ENCODE peak calls at places on chromosomes 3 and 15, in five cellular contexts. Y is pancreas; T is cardiac fibroblast; U is CD8-positive, alpha-beta memory T cell; L is H7. J is an unnamed sample.
A peak's percentile ranks its signal among the peaks of the same experiment; 100 is the strongest.

GRCh38 chr3:129305592-129306091 is 27.0 kb downstream of the HMCES start:
- DNase-seq in T (peak; percentile 94), L (peak; percentile 98), Y (peak; percentile 88), U (no peak), J (peak; percentile 81)

GRCh38 chr15:85764649-85765277 is 30.0 kb downstream of the KLHL25 start:
- DNase-seq in T (peak; percentile 46), L (peak; percentile 51), U (no peak), Y (no peak), J (no peak)

GRCh38 chr3:136657526-136657925 is 94.7 kb downstream of the STAG1 start:
- DNase-seq in T (no peak), L (no peak), U (no peak), Y (no peak), J (no peak)

GRCh38 chr3:8768364-8769087 is 887 bp downstream of the OXTR start:
- DNase-seq in U (no peak), L (peak; percentile 73), Y (no peak), T (no peak), J (no peak)

GRCh38 chr3:59424268-59425010 is 374.6 kb upstream of the CFAP20DC start:
- DNase-seq in T (peak; percentile 64), L (no peak), Y (no peak), U (peak; percentile 37), J (no peak)

GRCh38 chr3:49217688-49218470 is 46.5 kb downstream of the KLHDC8B start:
- DNase-seq in Y (peak; percentile 38), L (no peak), T (peak; percentile 51), U (no peak), J (peak; percentile 51)

GRCh38 chr15:37882640-37883039 is 51.8 kb upstream of the TMCO5A start:
- DNase-seq in L (no peak), T (no peak), Y (no peak), U (no peak), J (no peak)

GRCh38 chr3:58462829-58463180 is 29.1 kb upstream of the KCTD6 start:
- DNase-seq in L (peak; percentile 71), Y (no peak), U (no peak), T (no peak), J (no peak)

GRCh38 chr15:68210821-68211655 is 5.9 kb upstream of the CALML4 start:
- DNase-seq in L (peak; percentile 96), Y (peak; percentile 70), U (peak; percentile 34), T (peak; percentile 61), J (peak; percentile 63)

GRCh38 chr3:122784436-122784835 is 9.2 kb downstream of the HSPBAP1 start:
- DNase-seq in L (no peak), U (no peak), T (peak; percentile 52), Y (no peak), J (no peak)

GRCh38 chr3:1908651-1909445 is 189.8 kb upstream of the CNTN4 start:
- DNase-seq in L (no peak), T (no peak), U (no peak), Y (no peak), J (no peak)

GRCh38 chr3:70990723-70991122 is 592.8 kb downstream of the FOXP1 start:
- DNase-seq in Y (no peak), L (no peak), T (no peak), U (no peak), J (no peak)

GRCh38 chr3:70990190-70990589 is 593.3 kb downstream of the FOXP1 start:
- DNase-seq in U (peak; percentile 27), T (no peak), L (no peak), Y (no peak), J (no peak)

GRCh38 chr3:70988111-70988510 is 595.4 kb downstream of the FOXP1 start:
- DNase-seq in Y (no peak), T (no peak), L (no peak), U (no peak), J (no peak)

GRCh38 chr3:70992131-70992530 is 591.4 kb downstream of the FOXP1 start:
- DNase-seq in U (no peak), L (no peak), T (no peak), Y (no peak), J (no peak)

DNA sequence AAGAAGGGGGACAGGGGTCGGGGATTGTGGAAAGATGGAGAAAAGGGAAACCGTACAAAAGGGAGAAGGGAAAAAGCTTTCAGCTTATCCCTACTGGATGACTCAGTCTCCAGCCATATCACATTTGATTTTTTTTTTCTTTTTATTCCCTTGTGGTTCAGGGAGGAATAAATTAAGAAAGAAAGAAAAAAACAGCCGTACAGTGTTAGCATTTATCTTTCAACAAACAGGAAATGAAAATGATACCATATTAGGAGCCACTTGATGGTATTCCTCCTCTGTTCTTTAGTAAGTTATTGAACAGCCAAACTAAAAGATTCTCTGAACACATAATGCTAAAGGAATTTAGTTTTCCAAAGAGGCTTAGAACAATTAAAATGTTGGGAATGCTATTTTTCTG is 594.4 kb downstream of the FOXP1 start:
- DNase-seq in T (peak; percentile 86), Y (no peak), U (no peak), L (no peak), J (no peak)
- H3K4me3 ChIP-seq in T (no peak overlapping the region), Y (no peak overlapping the region), U (no peak overlapping the region), L (no peak overlapping the region), J (no peak overlapping the region)

DNA sequence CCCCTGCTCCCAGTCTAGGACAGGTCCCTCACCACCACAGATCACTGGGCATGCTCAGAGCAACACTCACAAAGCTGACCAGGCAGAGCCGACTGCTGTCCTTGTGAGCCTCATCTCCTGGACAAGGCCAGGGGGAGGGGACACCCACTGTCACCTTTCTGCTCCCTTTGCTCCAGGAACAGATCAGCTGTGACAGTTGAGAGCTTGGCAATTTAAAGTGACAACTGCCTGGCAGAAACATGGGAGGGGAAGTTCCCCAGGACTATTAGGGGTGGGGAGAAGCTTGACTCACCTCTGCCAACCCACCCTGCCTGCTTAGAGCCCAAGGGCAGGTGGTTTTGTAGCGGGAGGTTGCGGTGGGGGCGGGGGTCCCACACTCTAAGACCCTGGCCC is 80.6 kb downstream of the IQSEC1 start:
- DNase-seq in L (no peak), Y (no peak), U (no peak), T (no peak), J (peak; percentile 66)
- H3K4me3 ChIP-seq in L (no peak overlapping the region), Y (peak overlapping the region; percentile 86), U (no peak overlapping the region), T (no peak overlapping the region), J (peak overlapping the region; percentile 92)

DNA sequence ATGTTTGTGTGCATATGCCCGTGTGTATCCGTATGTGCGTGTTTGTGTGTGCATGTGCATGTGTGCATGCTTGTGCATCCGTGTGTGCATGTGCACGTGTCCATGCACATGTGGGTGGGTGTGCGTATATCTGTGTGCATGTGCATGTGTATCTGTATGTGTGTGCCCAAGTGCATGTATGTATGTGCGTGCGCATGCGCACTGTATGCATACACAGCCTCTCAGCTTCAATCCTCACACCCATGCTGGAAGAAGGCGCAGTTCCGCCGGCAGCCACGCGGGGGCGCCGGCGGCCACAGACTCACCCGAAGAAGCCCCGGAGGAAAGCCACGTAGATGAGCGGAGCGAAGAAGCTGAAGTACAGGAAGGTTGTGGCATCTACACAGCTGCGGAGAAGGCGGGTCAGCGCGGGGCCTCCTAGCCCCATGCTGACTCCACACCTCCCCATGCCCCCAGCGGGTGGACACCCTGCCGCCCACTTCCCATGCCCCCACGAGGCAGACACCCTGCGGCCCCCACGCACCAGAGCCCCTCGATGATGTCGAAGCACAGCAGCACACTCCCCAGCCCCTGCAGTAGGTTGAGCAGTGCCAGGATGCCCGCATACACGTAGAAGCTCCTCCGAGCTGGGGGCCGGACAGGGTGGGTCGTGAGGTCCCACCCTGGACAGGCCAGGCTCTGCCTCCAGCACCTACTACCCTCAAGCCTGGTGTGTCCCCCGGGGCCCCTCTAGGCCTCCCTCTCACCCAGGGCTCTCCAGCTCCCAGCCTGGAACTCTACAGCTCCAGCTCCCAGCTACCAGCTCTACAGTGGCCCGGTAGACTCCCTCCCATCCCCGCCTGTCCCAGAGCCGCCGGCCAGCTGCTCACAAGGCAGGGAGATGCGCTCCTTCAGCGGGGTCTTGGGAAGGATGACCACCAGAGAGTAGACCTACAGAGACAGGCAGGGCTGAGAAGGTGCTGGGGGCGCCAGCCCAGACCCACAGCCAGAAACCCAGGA is 15.4 kb downstream of the TPRA1 start:
- DNase-seq in U (peak; percentile 78), T (peak; percentile 94), Y (peak; percentile 83), L (peak; percentile 98), J (peak; percentile 79)
- H3K4me3 ChIP-seq in U (no peak overlapping the region), T (no peak overlapping the region), Y (no peak overlapping the region), L (no peak overlapping the region), J (no peak overlapping the region)

DNA sequence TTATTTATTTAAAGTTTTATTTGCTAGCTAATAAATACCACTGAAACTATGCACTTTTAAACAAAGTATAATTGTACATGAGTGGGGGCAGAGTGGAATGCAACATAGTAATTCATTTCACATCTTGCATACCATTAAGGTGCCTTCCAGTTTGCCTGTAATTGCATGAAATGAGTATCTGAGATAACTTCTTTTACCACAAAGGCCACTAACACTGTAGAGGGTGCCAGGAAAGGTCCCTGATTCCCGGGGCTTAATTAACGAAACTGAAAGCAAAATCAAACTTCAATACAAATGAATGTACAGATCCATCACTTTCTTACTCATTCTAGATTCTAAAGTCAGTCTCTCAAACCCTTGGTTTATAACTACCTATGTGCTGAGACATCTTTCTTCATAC is 2.1 kb downstream of the CD47 start:
- DNase-seq in U (peak; percentile 37), Y (no peak), T (no peak), L (no peak), J (no peak)
- H3K4me3 ChIP-seq in U (peak overlapping the region; percentile 76), Y (no peak overlapping the region), T (peak overlapping the region; percentile 79), L (no peak overlapping the region), J (peak overlapping the region; percentile 95)

GRCh38 chr15:31483053-31483923 is 156.7 kb downstream of the KLF13 start:
- DNase-seq in L (peak; percentile 84), U (peak; percentile 65), Y (no peak), T (peak; percentile 12), J (no peak)

GRCh38 chr15:31483924-31484368 is 157.3 kb downstream of the KLF13 start:
- DNase-seq in T (no peak), U (peak; percentile 53), Y (no peak), L (peak; percentile 82), J (no peak)

GRCh38 chr15:31480356-31481058 is 153.9 kb downstream of the KLF13 start:
- DNase-seq in T (no peak), L (no peak), U (no peak), Y (no peak), J (no peak)

GRCh38 chr15:31481157-31481556 is 154.5 kb downstream of the KLF13 start:
- DNase-seq in U (no peak), T (no peak), Y (no peak), L (no peak), J (no peak)

GRCh38 chr15:31482122-31482922 is 155.7 kb downstream of the KLF13 start:
- DNase-seq in U (no peak), T (no peak), L (peak; percentile 68), Y (no peak), J (no peak)
- H3K4me3 ChIP-seq in U (peak overlapping the region; percentile 49), T (no peak overlapping the region), L (no peak overlapping the region), Y (no peak overlapping the region), J (no peak overlapping the region)

GRCh38 chr3:105440113-105440512 is 73.4 kb downstream of the ALCAM start:
- DNase-seq in L (no peak), Y (no peak), T (no peak), U (no peak), J (no peak)

GRCh38 chr3:105431171-105431570 is 64.5 kb downstream of the ALCAM start:
- DNase-seq in T (no peak), Y (no peak), U (no peak), L (no peak), J (no peak)

GRCh38 chr3:105435277-105435676 is 68.6 kb downstream of the ALCAM start:
- DNase-seq in U (no peak), L (no peak), T (no peak), Y (no peak), J (no peak)

DNA sequence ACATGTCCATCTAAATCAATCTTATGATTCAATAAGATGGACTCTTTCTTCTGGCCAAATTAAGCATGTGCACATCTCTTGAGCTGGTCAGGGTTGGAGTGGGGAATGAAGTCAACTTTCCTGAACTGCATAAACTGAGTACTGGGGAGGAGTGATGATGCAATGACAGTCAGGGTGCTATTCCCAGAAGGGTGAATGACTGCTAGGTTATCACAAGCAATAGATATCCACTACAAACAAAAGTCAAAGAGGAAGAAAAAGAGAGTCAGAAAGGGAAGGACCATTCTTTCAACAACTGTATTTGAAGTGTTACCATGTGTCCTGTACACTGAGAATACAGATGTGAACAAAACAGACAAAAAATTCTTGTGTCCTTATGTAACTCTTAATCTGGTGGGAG is 70.0 kb downstream of the ALCAM start:
- DNase-seq in T (no peak), L (no peak), U (no peak), Y (no peak), J (no peak)
- H3K4me3 ChIP-seq in T (no peak overlapping the region), L (no peak overlapping the region), U (no peak overlapping the region), Y (no peak overlapping the region), J (no peak overlapping the region)

J was measured in left ventricle myocardium inferior.